ENCODE peak calls at places on chromosomes 12 and 14, in five cellular contexts. V is stimulated activated CD4-positive, alpha-beta T cell treated with anti-CD3 and anti-CD28 coated beads, TNF-alpha, amount 100 ng/mL, for 24 hours; J is heart right ventricle; S is EL; U is mesothelial cell of epicardium. D is an unnamed sample.

GRCh38 chr12:18564306-18564705 is 173.5 kb downstream of the PLCZ1 start:
- DNase-seq in V (no peak), U (no peak), J (no peak), S (no peak), D (no peak)

GRCh38 chr12:131371580-131372475 is 339.1 kb upstream of the SFSWAP start:
- DNase-seq in S (no peak), V (no peak), U (no peak), J (peak; percentile 1), D (no peak)

GRCh38 chr12:132506730-132507538 is 17.0 kb downstream of the FBRSL1 start:
- DNase-seq in S (peak; percentile 61), J (peak; percentile 91), U (no peak), V (peak; percentile 71), D (no peak)

GRCh38 chr14:104268725-104269436 is 130.5 kb downstream of the KIF26A start:
- DNase-seq in V (no peak), S (no peak), U (no peak), J (no peak), D (no peak)

GRCh38 chr14:62759796-62760195 is 285.5 kb downstream of the KCNH5 start:
- DNase-seq in S (no peak), V (no peak), U (no peak), J (no peak), D (no peak)

GRCh38 chr12:39157696-39158342 is 252.4 kb upstream of the CPNE8 start:
- DNase-seq in U (no peak), S (no peak), V (no peak), J (peak; percentile 28), D (no peak)

GRCh38 chr14:67704484-67705089 is 2.9 kb downstream of the RDH12 start:
- DNase-seq in S (peak; percentile 55), V (no peak), J (peak; percentile 16), U (no peak), D (no peak)

GRCh38 chr14:49997991-49998390 is 105.1 kb downstream of the ARF6 start:
- DNase-seq in J (no peak), V (no peak), S (no peak), U (no peak), D (no peak)

GRCh38 chr14:64970776-64971451 is 1.2 kb downstream of the RAB15 start:
- DNase-seq in U (no peak), V (no peak), S (peak; percentile 63), J (no peak), D (no peak)

GRCh38 chr14:29584992-29585391 is 342.7 kb downstream of the PRKD1 start:
- DNase-seq in U (no peak), V (no peak), S (peak; percentile 72), J (peak; percentile 28), D (no peak)

GRCh38 chr12:18546399-18546798 is 191.4 kb downstream of the PLCZ1 start:
- DNase-seq in V (no peak), S (peak; percentile 21), J (no peak), U (no peak), D (no peak)

GRCh38 chr14:21039585-21040369 is 2.4 kb upstream of the RNASE7 start:
- DNase-seq in S (peak; percentile 55), J (peak; percentile 64), V (no peak), U (no peak), D (no peak)

GRCh38 chr12:105267711-105268110 is 31.7 kb upstream of the APPL2 start:
- DNase-seq in S (peak; percentile 60), V (no peak), U (no peak), J (no peak), D (no peak)

GRCh38 chr12:111636209-111636928 is 37.3 kb upstream of the ATXN2 start:
- DNase-seq in S (peak; percentile 38), J (peak; percentile 54), V (no peak), U (peak; percentile 53), D (no peak)